ENCODE peak calls at places on chromosomes 7 and 10, in ten cellular contexts. E is HCT116; W is mesendoderm; H is hepatocyte; V is psoas muscle; M is CD4-positive, CD25-positive, alpha-beta regulatory T cell; Q is astrocyte; I is Karpas-422; P is PC-9; O is A673. D is an unnamed sample.

GRCh38 chr7:140390466-140391190 is 7.7 kb downstream of the SLC37A3 start:
- DNase-seq in E (no peak), W (no peak), H (no peak), V (no peak), M (no peak), Q (peak; percentile 53), I (peak; percentile 68), P (no peak), O (no peak), D (no peak)

GRCh38 chr10:92756233-92757065 is 66.7 kb downstream of the HHEX start:
- DNase-seq in E (no peak), W (peak; percentile 23), H (no peak), V (no peak), M (no peak), Q (no peak), I (peak; percentile 93), P (no peak), O (peak; percentile 51), D (no peak)

GRCh38 chr10:114256822-114257221 is 17.8 kb downstream of the VWA2 start:
- DNase-seq in E (no peak), W (no peak), H (no peak), V (no peak), M (no peak), Q (peak; percentile 48), I (no peak), P (no peak), O (no peak), D (no peak)

GRCh38 chr10:122713091-122713885 is 13.6 kb upstream of the C10orf120 start:
- DNase-seq in E (no peak), W (no peak), H (no peak), V (no peak), M (no peak), Q (no peak), I (no peak), P (no peak), O (no peak), D (no peak)

GRCh38 chr7:66281678-66282593 is 76.8 kb downstream of the TPST1 start:
- DNase-seq in E (peak; percentile 13), W (peak; percentile 34), H (peak; percentile 27), V (no peak), M (no peak), Q (peak; percentile 99), I (no peak), P (peak; percentile 51), O (peak; percentile 63), D (no peak)

GRCh38 chr7:115782716-115783460 is 247.7 kb downstream of the TFEC start:
- DNase-seq in E (no peak), W (no peak), H (peak; percentile 30), V (no peak), M (no peak), Q (no peak), I (no peak), P (no peak), O (peak; percentile 7), D (no peak)

GRCh38 chr10:130357951-130358350 is 221.8 kb downstream of the GLRX3 start:
- DNase-seq in E (no peak), W (no peak), H (no peak), V (no peak), M (no peak), Q (no peak), I (no peak), P (no peak), O (no peak), D (no peak)

GRCh38 chr7:127056202-127056601 is 196.5 kb downstream of the GRM8 start:
- DNase-seq in E (no peak), W (no peak), H (no peak), V (no peak), M (no peak), Q (no peak), I (no peak), P (no peak), O (no peak), D (no peak)

GRCh38 chr10:132634947-132635271 is 97.3 kb downstream of the INPP5A start:
- DNase-seq in E (no peak), W (no peak), H (no peak), V (no peak), M (no peak), Q (no peak), I (no peak), P (no peak), O (no peak), D (no peak)

GRCh38 chr10:36280396-36280795 is 638.3 kb upstream of the FZD8 start:
- DNase-seq in E (no peak), W (peak; percentile 62), H (no peak), V (no peak), M (no peak), Q (peak; percentile 20), I (no peak), P (no peak), O (no peak), D (no peak)

GRCh38 chr7:119664601-119665000 is 608.4 kb upstream of the KCND2 start:
- DNase-seq in E (no peak), W (peak; percentile 9), H (no peak), V (no peak), M (no peak), Q (peak; percentile 79), I (no peak), P (no peak), O (peak; percentile 11), D (no peak)

GRCh38 chr7:112497481-112497880 is 16.7 kb downstream of the LSMEM1 start:
- DNase-seq in E (no peak), W (peak; percentile 37), H (no peak), V (no peak), M (no peak), Q (no peak), I (no peak), P (no peak), O (no peak), D (no peak)

GRCh38 chr7:116511552-116512523 is 12.3 kb downstream of the CAV2 start:
- DNase-seq in E (peak; percentile 85), W (no peak), H (no peak), V (no peak), M (no peak), Q (peak; percentile 65), I (peak; percentile 60), P (peak; percentile 59), O (peak; percentile 85), D (no peak)

GRCh38 chr7:76386691-76387260 is 22.7 kb downstream of the SSC4D start:
- DNase-seq in E (no peak), W (no peak), H (no peak), V (no peak), M (no peak), Q (peak; percentile 33), I (no peak), P (no peak), O (no peak), D (no peak)

GRCh38 chr7:130844811-130845580 is 111.0 kb upstream of the KLF14 start:
- DNase-seq in E (peak; percentile 87), W (no peak), H (no peak), V (no peak), M (no peak), Q (peak; percentile 67), I (no peak), P (peak; percentile 56), O (no peak), D (no peak)
- H3K4me3 ChIP-seq in E (peak overlapping the region; percentile 15), W (no peak overlapping the region), H (no peak overlapping the region), V (no peak overlapping the region), M (no peak overlapping the region), Q (no peak overlapping the region), I (no peak overlapping the region), P (no peak overlapping the region), O (no peak overlapping the region), D (no peak overlapping the region)

GRCh38 chr7:44184221-44184873 is 4.9 kb downstream of the GCK start:
- DNase-seq in E (peak; percentile 78), W (peak; percentile 79), H (peak; percentile 74), V (no peak), M (no peak), Q (peak; percentile 84), I (no peak), P (peak; percentile 90), O (peak; percentile 19), D (no peak)

GRCh38 chr7:44185729-44186128 is 3.5 kb downstream of the GCK start:
- DNase-seq in E (no peak), W (no peak), H (no peak), V (no peak), M (no peak), Q (no peak), I (no peak), P (no peak), O (no peak), D (no peak)

GRCh38 chr7:44186736-44187135 is 2.5 kb downstream of the GCK start:
- DNase-seq in E (no peak), W (no peak), H (no peak), V (no peak), M (no peak), Q (no peak), I (no peak), P (no peak), O (no peak), D (no peak)

GRCh38 chr7:44183386-44183785 is 5.9 kb downstream of the GCK start:
- DNase-seq in E (no peak), W (no peak), H (no peak), V (no peak), M (no peak), Q (no peak), I (no peak), P (no peak), O (no peak), D (no peak)

GRCh38 chr7:44184874-44185446 is 4.3 kb downstream of the GCK start:
- DNase-seq in E (no peak), W (no peak), H (no peak), V (no peak), M (no peak), Q (no peak), I (no peak), P (no peak), O (no peak), D (no peak)
- H3K27ac ChIP-seq in E (peak overlapping the region; percentile 39), W (no peak overlapping the region), H (peak overlapping the region; percentile 64), V (no peak overlapping the region), M (no peak overlapping the region), Q (peak overlapping the region; percentile 75), I (no peak overlapping the region), P (peak overlapping the region; percentile 35), O (no peak overlapping the region), D (no peak overlapping the region)

DNA sequence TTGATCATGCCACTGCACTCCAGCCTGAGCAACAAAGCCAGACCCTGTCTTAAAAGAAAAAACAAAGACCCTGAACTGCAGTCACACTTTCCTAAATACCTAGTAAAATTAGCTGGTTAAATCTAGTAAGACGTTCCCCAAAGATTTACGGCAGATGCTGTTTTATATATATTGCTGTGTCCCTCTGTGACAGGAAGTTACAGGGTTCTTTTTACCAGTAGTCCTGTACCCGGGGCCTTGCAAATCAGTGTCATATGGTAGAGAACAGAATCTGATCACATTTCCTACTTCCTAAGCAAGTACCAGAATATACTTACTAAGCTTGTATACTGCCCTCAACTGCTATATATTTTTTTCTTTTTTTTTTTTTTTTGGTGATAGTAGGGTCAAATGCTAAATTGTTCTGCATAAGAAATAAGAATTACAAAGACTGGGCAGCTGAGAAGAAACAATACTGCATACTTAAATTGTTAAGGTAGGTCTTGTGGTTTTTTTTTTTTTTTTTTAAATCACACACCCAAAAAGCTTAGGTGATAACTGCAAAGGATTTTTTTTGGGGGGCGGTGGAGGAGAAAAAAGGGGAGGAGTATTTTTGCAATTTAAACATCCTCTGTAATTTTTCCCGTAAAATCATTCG is 27.3 kb upstream of the KMT2E start:
- DNase-seq in E (no peak), W (no peak), H (no peak), V (no peak), M (no peak), Q (no peak), I (peak; percentile 67), P (no peak), O (no peak), D (no peak)
- H3K4me1 ChIP-seq in E (peaks cover 35% of the 10 kb centered on the region), W (peaks cover 3% of the 10 kb centered on the region), H (peaks cover 72% of the 10 kb centered on the region), V (peaks cover 24% of the 10 kb centered on the region), M (peaks cover 45% of the 10 kb centered on the region), Q (peaks cover 35% of the 10 kb centered on the region), I (peaks cover 18% of the 10 kb centered on the region), P (peaks cover 35% of the 10 kb centered on the region), O (peaks cover 48% of the 10 kb centered on the region), D (no peaks in the 10 kb centered on the region)

GRCh38 chr7:137373507-137373906 is 30.0 kb upstream of the PTN start:
- DNase-seq in E (no peak), W (no peak), H (no peak), V (no peak), M (no peak), Q (peak; percentile 3), I (no peak), P (no peak), O (no peak), D (no peak)
- H3K4me3 ChIP-seq in E (no peak overlapping the region), W (no peak overlapping the region), H (no peak overlapping the region), V (no peak overlapping the region), M (no peak overlapping the region), Q (no peak overlapping the region), I (no peak overlapping the region), P (no peak overlapping the region), O (no peak overlapping the region), D (no peak overlapping the region)